ENCODE peak calls at places on chromosomes 6 and 20, in eight cellular contexts. L is mucosa of gallbladder; M is aorta; V is mucosa of descending colon; I is nucleus accumbens; Z is memory B cell; D is adipocyte; A is activated T-helper 9 cell treated with anti-CD3 and anti-CD28 coated beads, Interleukin-2, amount 50 U/mL, for 16 hours. K is an unnamed sample.

GRCh38 chr6:117309069-117309468 is 43.7 kb downstream of the VGLL2 start:
- DNase-seq in I (no peak), V (no peak), A (no peak), M (no peak), L (no peak), Z (no peak), D (no peak), K (no peak)

GRCh38 chr6:132483779-132484679 is 28.9 kb downstream of the STX7 start:
- DNase-seq in L (peak), I (no peak), A (no peak), D (peak), V (no peak), Z (peak), M (no peak), K (peak)

GRCh38 chr20:52410182-52410647 is 218.6 kb upstream of the ZFP64 start:
- DNase-seq in L (no peak), D (no peak), A (peak), Z (no peak), I (no peak), M (no peak), V (no peak), K (no peak)

GRCh38 chr6:170045563-170045960 is 245.3 kb downstream of the DLL1 start:
- DNase-seq in I (no peak), Z (no peak), A (no peak), V (no peak), D (no peak), L (no peak), M (no peak), K (no peak)

GRCh38 chr6:134175532-134176282 is 123.3 kb upstream of the SLC2A12 start:
- DNase-seq in Z (no peak), L (peak), V (peak), A (peak), I (no peak), M (peak), D (peak), K (no peak)

GRCh38 chr6:110173506-110174132 is 5.9 kb downstream of the WASF1 start:
- DNase-seq in D (no peak), L (no peak), Z (no peak), V (no peak), I (no peak), A (no peak), M (no peak), K (no peak)

GRCh38 chr6:32852844-32853540 is 512 bp downstream of the TAP1 start:
- DNase-seq in M (peak), Z (peak), L (peak), I (peak), D (peak), A (peak), V (peak), K (peak)

GRCh38 chr6:8000080-8001035 is 63.8 kb downstream of the BLOC1S5 start:
- DNase-seq in A (no peak), Z (no peak), V (no peak), M (no peak), L (no peak), D (no peak), I (no peak), K (no peak)

GRCh38 chr20:3282271-3283221 is 43.6 kb upstream of the SLC4A11 start:
- DNase-seq in M (no peak), A (no peak), I (no peak), V (no peak), L (no peak), Z (no peak), D (no peak), K (no peak)

GRCh38 chr6:31776563-31776960 is 566 bp downstream of the VWA7 start:
- DNase-seq in V (no peak), I (no peak), Z (no peak), A (no peak), D (no peak), M (no peak), L (no peak), K (no peak)

GRCh38 chr6:17705428-17705777 is 1.3 kb downstream of the NUP153 start:
- DNase-seq in A (no peak), M (peak), L (peak), I (no peak), V (no peak), Z (no peak), D (peak), K (peak)

GRCh38 chr6:81969814-81970213 is 217.3 kb upstream of the TENT5A start:
- DNase-seq in V (no peak), L (no peak), A (no peak), M (no peak), Z (no peak), I (no peak), D (no peak), K (no peak)

GRCh38 chr6:36929607-36930006 is 24.9 kb upstream of the PI16 start:
- DNase-seq in L (no peak), D (peak), Z (no peak), V (no peak), A (no peak), I (no peak), M (no peak), K (no peak)

GRCh38 chr20:48275737-48276342 is 490.6 kb upstream of the SULF2 start:
- DNase-seq in V (no peak), Z (no peak), M (no peak), L (no peak), A (no peak), I (no peak), D (no peak), K (no peak)

GRCh38 chr6:21582651-21583050 is 10.9 kb upstream of the SOX4 start:
- DNase-seq in I (no peak), D (no peak), L (no peak), M (no peak), A (no peak), Z (no peak), V (no peak), K (no peak)

GRCh38 chr6:22036699-22037098 is 260.1 kb downstream of the PRL start:
- DNase-seq in I (no peak), L (no peak), Z (no peak), A (no peak), M (no peak), D (no peak), V (no peak), K (no peak)

GRCh38 chr6:34425132-34425497 is 754 bp downstream of the RPS10 start:
- DNase-seq in A (no peak), V (no peak), Z (no peak), M (no peak), D (no peak), I (no peak), L (no peak), K (no peak)

GRCh38 chr6:32852018-32852843 is 1.3 kb downstream of the TAP1 start:
- DNase-seq in I (no peak), D (peak), M (peak), A (no peak), V (peak), Z (no peak), L (no peak), K (peak)

GRCh38 chr6:108074057-108074358 is 533 bp downstream of the OSTM1 start:
- DNase-seq in D (peak), Z (no peak), V (no peak), I (no peak), A (peak), M (no peak), L (no peak), K (no peak)

GRCh38 chr20:1415667-1416468 is 23.0 kb upstream of the FKBP1A start:
- DNase-seq in A (no peak), V (no peak), M (no peak), Z (no peak), I (no peak), D (peak), L (no peak), K (no peak)

GRCh38 chr6:89205819-89206218 is 11.3 kb downstream of the GABRR1 start:
- DNase-seq in L (no peak), A (no peak), D (no peak), I (no peak), M (no peak), V (no peak), Z (no peak), K (no peak)

GRCh38 chr6:3893914-3894313 is 44.7 kb downstream of the FAM50B start:
- DNase-seq in Z (no peak), A (no peak), M (no peak), D (no peak), V (no peak), L (no peak), I (no peak), K (no peak)

GRCh38 chr20:48845000-48845399 is 17.2 kb upstream of the PREX1 start:
- DNase-seq in I (no peak), L (no peak), M (no peak), D (no peak), Z (no peak), A (no peak), V (no peak), K (no peak)

GRCh38 chr6:53672232-53672631 is 6.7 kb upstream of the KLHL31 start:
- DNase-seq in Z (no peak), L (no peak), V (no peak), I (no peak), M (no peak), D (no peak), A (no peak), K (no peak)